ENCODE peak calls at places on chromosome 22, in ten cellular contexts. T is effector memory CD4-positive, alpha-beta T cell; J is sciatic nerve; K is stimulated activated CD4-positive, alpha-beta T cell treated with anti-CD3 and anti-CD28 coated beads, TNF-alpha, amount 100 ng/mL, for 24 hours; L is cardiac septum; C is progenitor cell of endocrine pancreas; U is H9; X is endothelial cell; O is NCI-H2029 treated with DMSO at 0.1 percent for 48 hours; I is tibial artery. G is an unnamed sample.

GRCh38 chr22:22197993-22198402 is 46.6 kb upstream of the VPREB1 start:
- DNase-seq in T (no peak), J (no peak), K (no peak), L (no peak), C (no peak), U (no peak), X (no peak), O (no peak), I (no peak), G (no peak)

GRCh38 chr22:47411006-47411405 is 648.6 kb downstream of the TBC1D22A start:
- DNase-seq in T (no peak), J (no peak), K (no peak), L (no peak), C (no peak), U (no peak), X (no peak), O (no peak), I (no peak), G (no peak)

GRCh38 chr22:34845391-34845790 is 220.6 kb upstream of the ISX start:
- DNase-seq in T (no peak), J (no peak), K (no peak), L (no peak), C (no peak), U (no peak), X (no peak), O (no peak), I (no peak), G (no peak)

GRCh38 chr22:42416671-42417230 is 15.5 kb downstream of the NFAM1 start:
- DNase-seq in T (no peak), J (no peak), K (no peak), L (no peak), C (no peak), U (no peak), X (no peak), O (no peak), I (no peak), G (no peak)

GRCh38 chr22:26903030-26903856 is 245.9 kb downstream of the MIAT start:
- DNase-seq in T (no peak), J (no peak), K (peak), L (no peak), C (no peak), U (peak), X (peak), O (no peak), I (no peak), G (no peak)

GRCh38 chr22:22478450-22478849 is 30.1 kb downstream of the ZNF280B start:
- DNase-seq in T (no peak), J (no peak), K (no peak), L (no peak), C (no peak), U (no peak), X (no peak), O (no peak), I (no peak), G (no peak)

GRCh38 chr22:19868773-19869471 is 14.2 kb upstream of the GNB1L start:
- DNase-seq in T (no peak), J (peak), K (no peak), L (peak), C (no peak), U (peak), X (peak), O (no peak), I (peak), G (no peak)

GRCh38 chr22:38239101-38239761 is 33.6 kb downstream of the TMEM184B start:
- DNase-seq in T (no peak), J (no peak), K (no peak), L (no peak), C (no peak), U (no peak), X (no peak), O (no peak), I (peak), G (peak)

GRCh38 chr22:45579806-45580702 is 77.4 kb downstream of the FBLN1 start:
- DNase-seq in T (no peak), J (no peak), K (no peak), L (no peak), C (no peak), U (no peak), X (no peak), O (no peak), I (no peak), G (no peak)

GRCh38 chr22:36274547-36274946 is 21.6 kb downstream of the APOL1 start:
- DNase-seq in T (no peak), J (peak), K (no peak), L (no peak), C (no peak), U (no peak), X (no peak), O (no peak), I (no peak), G (no peak)

GRCh38 chr22:43440556-43440955 is 28.7 kb downstream of the MPPED1 start:
- DNase-seq in T (no peak), J (peak), K (no peak), L (peak), C (no peak), U (no peak), X (no peak), O (no peak), I (no peak), G (no peak)

GRCh38 chr22:19098157-19098556 is 24.1 kb downstream of the DGCR2 start:
- DNase-seq in T (no peak), J (no peak), K (no peak), L (no peak), C (no peak), U (no peak), X (no peak), O (no peak), I (peak), G (no peak)

G was measured in H4.